ENCODE peak calls at places on chromosomes 11 and 22, in six cellular contexts. O is mucosa of descending colon; S is right cardiac atrium; G is left lobe of liver; H is pancreas; E is naive thymus-derived CD8-positive, alpha-beta T cell. K is an unnamed sample.

GRCh38 chr11:32121012-32121411 is 30.1 kb downstream of the RCN1 start:
- ATAC-seq in S (no peak), E (no peak), G (no peak), H (no peak), O (no peak), K (no peak)

GRCh38 chr11:22340803-22341581 is 2.8 kb downstream of the SLC17A6 start:
- ATAC-seq in G (no peak), H (peak), E (no peak), S (no peak), O (no peak), K (no peak)

GRCh38 chr11:90222152-90222458 is 744 bp downstream of the CHORDC1 start:
- ATAC-seq in G (peak), S (no peak), O (no peak), E (no peak), H (no peak), K (no peak)

GRCh38 chr11:108269583-108269982 is 46.7 kb downstream of the ATM start:
- ATAC-seq in H (no peak), S (no peak), O (no peak), G (no peak), E (no peak), K (no peak)

GRCh38 chr11:33801821-33802413 is 27.6 kb upstream of the FBXO3 start:
- ATAC-seq in S (peak), O (peak), E (no peak), G (no peak), H (peak), K (no peak)

GRCh38 chr11:29996016-29996415 is 20.8 kb downstream of the KCNA4 start:
- ATAC-seq in O (no peak), H (no peak), S (no peak), E (no peak), G (no peak), K (no peak)

GRCh38 chr11:112658521-112658920 is 302.7 kb upstream of the NCAM1 start:
- ATAC-seq in O (no peak), E (no peak), G (no peak), H (no peak), S (peak), K (no peak)

GRCh38 chr11:69384548-69385465 is 90.9 kb downstream of the MYEOV start:
- ATAC-seq in S (no peak), G (no peak), E (no peak), H (no peak), O (no peak), K (no peak)

GRCh38 chr22:39714321-39714720 is 143.8 kb downstream of the CACNA1I start:
- ATAC-seq in S (no peak), E (no peak), O (no peak), H (no peak), G (no peak), K (no peak)

GRCh38 chr11:11243258-11243789 is 109.7 kb downstream of the CSNK2A3 start:
- ATAC-seq in O (peak), H (peak), S (peak), E (peak), G (no peak), K (no peak)

GRCh38 chr11:104668797-104669463 is 229.3 kb downstream of the CASP12 start:
- ATAC-seq in S (no peak), E (no peak), H (peak), G (no peak), O (peak), K (peak)

GRCh38 chr22:39212721-39213376 is 31.9 kb downstream of the PDGFB start:
- ATAC-seq in O (no peak), S (peak), G (no peak), E (no peak), H (no peak), K (peak)

GRCh38 chr22:18113680-18114394 is 3.2 kb downstream of the TUBA8 start:
- ATAC-seq in E (no peak), G (no peak), O (no peak), H (no peak), S (no peak), K (peak)

GRCh38 chr11:63882555-63883242 is 34.3 kb downstream of the RCOR2 start:
- ATAC-seq in H (peak), O (no peak), G (peak), E (peak), S (peak), K (peak)

GRCh38 chr11:17766590-17766989 is 32.0 kb downstream of the KCNC1 start:
- ATAC-seq in E (no peak), G (no peak), O (no peak), H (no peak), S (no peak), K (no peak)

GRCh38 chr11:1208361-1209261 is 14.3 kb upstream of the MUC5B start:
- ATAC-seq in H (no peak), S (no peak), G (no peak), E (no peak), O (no peak), K (no peak)

GRCh38 chr11:6437993-6438392 is 2.8 kb downstream of the HPX start:
- ATAC-seq in O (peak), H (peak), S (no peak), E (peak), G (no peak), K (no peak)

GRCh38 chr11:85539740-85540139 is 87.4 kb downstream of the DLG2 start:
- ATAC-seq in O (no peak), E (no peak), H (no peak), S (no peak), G (no peak), K (no peak)

GRCh38 chr11:125080531-125080911 is 17.4 kb downstream of the SLC37A2 start:
- ATAC-seq in O (no peak), H (no peak), G (no peak), E (no peak), S (no peak), K (no peak)

GRCh38 chr11:13434247-13435205 is 28.5 kb downstream of the BTBD10 start:
- ATAC-seq in E (no peak), G (no peak), S (no peak), H (no peak), O (peak), K (peak)

GRCh38 chr11:120548682-120549209 is 37.2 kb downstream of the GRIK4 start:
- ATAC-seq in H (no peak), G (no peak), O (no peak), S (no peak), E (no peak), K (no peak)

GRCh38 chr22:30195245-30196140 is 51.1 kb downstream of the LIF start:
- ATAC-seq in G (peak), E (no peak), H (no peak), O (no peak), S (peak), K (no peak)

GRCh38 chr22:46370584-46371373 is 35.3 kb downstream of the TRMU start:
- ATAC-seq in O (peak), E (peak), S (no peak), H (peak), G (peak), K (no peak)

GRCh38 chr11:81744336-81745116 is 989.1 kb downstream of the FAM181B start:
- ATAC-seq in H (no peak), G (no peak), O (no peak), S (no peak), E (no peak), K (peak)

GRCh38 chr22:47021371-47022074 is 259.1 kb downstream of the TBC1D22A start:
- ATAC-seq in H (no peak), E (no peak), S (no peak), G (no peak), O (no peak), K (no peak)

GRCh38 chr22:49330421-49331222 is 497.1 kb downstream of the BRD1 start:
- ATAC-seq in S (no peak), H (no peak), E (no peak), G (no peak), O (no peak), K (no peak)

K was measured in esophagus mucosa.